ENCODE peak calls at places on chromosomes 4 and X, in nine cellular contexts. One of them, this sample, is unnamed.

GRCh38 chrX:16022580-16023170 is 100.7 kb upstream of the GRPR start:
- DNase-seq in activated CD8-positive, alpha-beta memory T cell treated with anti-CD3 and anti-CD28 coated beads for 24 hours: no peak
- DNase-seq in HL-60: no peak
- DNase-seq in tibial artery: no peak
- DNase-seq in GM04504: no peak
- DNase-seq in EL: peak
- DNase-seq in A549: peak
- DNase-seq in amygdala: no peak
- DNase-seq in GM03348: peak
- DNase-seq in this sample: peak

GRCh38 chr4:38202223-38202622 is 242.0 kb downstream of the PTTG2 start:
- DNase-seq in activated CD8-positive, alpha-beta memory T cell treated with anti-CD3 and anti-CD28 coated beads for 24 hours: no peak
- DNase-seq in HL-60: no peak
- DNase-seq in tibial artery: no peak
- DNase-seq in GM04504: no peak
- DNase-seq in EL: no peak
- DNase-seq in A549: no peak
- DNase-seq in amygdala: no peak
- DNase-seq in GM03348: no peak
- DNase-seq in this sample: no peak

GRCh38 chr4:36785965-36786364 is 458.6 kb upstream of the NWD2 start:
- DNase-seq in activated CD8-positive, alpha-beta memory T cell treated with anti-CD3 and anti-CD28 coated beads for 24 hours: no peak
- DNase-seq in HL-60: no peak
- DNase-seq in tibial artery: no peak
- DNase-seq in GM04504: no peak
- DNase-seq in EL: no peak
- DNase-seq in A549: no peak
- DNase-seq in amygdala: no peak
- DNase-seq in GM03348: no peak
- DNase-seq in this sample: no peak

GRCh38 chr4:137384476-137384875 is 147.8 kb downstream of the PCDH18 start:
- DNase-seq in activated CD8-positive, alpha-beta memory T cell treated with anti-CD3 and anti-CD28 coated beads for 24 hours: no peak
- DNase-seq in HL-60: no peak
- DNase-seq in tibial artery: no peak
- DNase-seq in GM04504: no peak
- DNase-seq in EL: no peak
- DNase-seq in A549: no peak
- DNase-seq in amygdala: no peak
- DNase-seq in GM03348: no peak
- DNase-seq in this sample: no peak

GRCh38 chr4:54063224-54063623 is 1.2 kb downstream of the CHIC2 start:
- DNase-seq in activated CD8-positive, alpha-beta memory T cell treated with anti-CD3 and anti-CD28 coated beads for 24 hours: no peak
- DNase-seq in HL-60: no peak
- DNase-seq in tibial artery: no peak
- DNase-seq in GM04504: no peak
- DNase-seq in EL: peak
- DNase-seq in A549: no peak
- DNase-seq in amygdala: no peak
- DNase-seq in GM03348: peak
- DNase-seq in this sample: peak

GRCh38 chrX:122565952-122566351 is 618.1 kb upstream of the GRIA3 start:
- DNase-seq in activated CD8-positive, alpha-beta memory T cell treated with anti-CD3 and anti-CD28 coated beads for 24 hours: no peak
- DNase-seq in HL-60: no peak
- DNase-seq in tibial artery: no peak
- DNase-seq in GM04504: peak
- DNase-seq in EL: peak
- DNase-seq in A549: peak
- DNase-seq in amygdala: no peak
- DNase-seq in GM03348: peak
- DNase-seq in this sample: peak

GRCh38 chr4:181991374-181991773 is 251.8 kb upstream of the TENM3 start:
- DNase-seq in activated CD8-positive, alpha-beta memory T cell treated with anti-CD3 and anti-CD28 coated beads for 24 hours: no peak
- DNase-seq in HL-60: no peak
- DNase-seq in tibial artery: no peak
- DNase-seq in GM04504: no peak
- DNase-seq in EL: no peak
- DNase-seq in A549: no peak
- DNase-seq in amygdala: no peak
- DNase-seq in GM03348: no peak
- DNase-seq in this sample: no peak

GRCh38 chrX:45806410-45807121 is 605.9 kb upstream of the DIPK2B start:
- DNase-seq in activated CD8-positive, alpha-beta memory T cell treated with anti-CD3 and anti-CD28 coated beads for 24 hours: peak
- DNase-seq in HL-60: no peak
- DNase-seq in tibial artery: no peak
- DNase-seq in GM04504: peak
- DNase-seq in EL: peak
- DNase-seq in A549: peak
- DNase-seq in amygdala: no peak
- DNase-seq in GM03348: peak
- DNase-seq in this sample: peak

GRCh38 chr4:20126906-20127305 is 124.8 kb upstream of the SLIT2 start:
- DNase-seq in activated CD8-positive, alpha-beta memory T cell treated with anti-CD3 and anti-CD28 coated beads for 24 hours: no peak
- DNase-seq in HL-60: no peak
- DNase-seq in tibial artery: no peak
- DNase-seq in GM04504: peak
- DNase-seq in EL: peak
- DNase-seq in A549: no peak
- DNase-seq in amygdala: no peak
- DNase-seq in GM03348: peak
- DNase-seq in this sample: peak

GRCh38 chrX:39773923-39774803 is 323.6 kb downstream of the BCOR start:
- DNase-seq in activated CD8-positive, alpha-beta memory T cell treated with anti-CD3 and anti-CD28 coated beads for 24 hours: no peak
- DNase-seq in HL-60: no peak
- DNase-seq in tibial artery: no peak
- DNase-seq in GM04504: no peak
- DNase-seq in EL: no peak
- DNase-seq in A549: no peak
- DNase-seq in amygdala: no peak
- DNase-seq in GM03348: no peak
- DNase-seq in this sample: no peak

GRCh38 chr4:11299016-11299415 is 129.7 kb downstream of the HS3ST1 start:
- DNase-seq in activated CD8-positive, alpha-beta memory T cell treated with anti-CD3 and anti-CD28 coated beads for 24 hours: no peak
- DNase-seq in HL-60: no peak
- DNase-seq in tibial artery: no peak
- DNase-seq in GM04504: no peak
- DNase-seq in EL: no peak
- DNase-seq in A549: no peak
- DNase-seq in amygdala: no peak
- DNase-seq in GM03348: no peak
- DNase-seq in this sample: no peak

GRCh38 chr4:24472514-24473308 is 111.6 kb downstream of the DHX15 start:
- DNase-seq in activated CD8-positive, alpha-beta memory T cell treated with anti-CD3 and anti-CD28 coated beads for 24 hours: peak
- DNase-seq in HL-60: peak
- DNase-seq in tibial artery: peak
- DNase-seq in GM04504: peak
- DNase-seq in EL: peak
- DNase-seq in A549: peak
- DNase-seq in amygdala: peak
- DNase-seq in GM03348: peak
- DNase-seq in this sample: peak

GRCh38 chrX:40411350-40412111 is 169.2 kb upstream of the ATP6AP2 start:
- DNase-seq in activated CD8-positive, alpha-beta memory T cell treated with anti-CD3 and anti-CD28 coated beads for 24 hours: no peak
- DNase-seq in HL-60: peak
- DNase-seq in tibial artery: no peak
- DNase-seq in GM04504: no peak
- DNase-seq in EL: no peak
- DNase-seq in A549: peak
- DNase-seq in amygdala: no peak
- DNase-seq in GM03348: no peak
- DNase-seq in this sample: peak

GRCh38 chr4:122045533-122045932 is 93.7 kb upstream of the TRPC3 start:
- DNase-seq in activated CD8-positive, alpha-beta memory T cell treated with anti-CD3 and anti-CD28 coated beads for 24 hours: no peak
- DNase-seq in HL-60: peak
- DNase-seq in tibial artery: no peak
- DNase-seq in GM04504: peak
- DNase-seq in EL: peak
- DNase-seq in A549: peak
- DNase-seq in amygdala: no peak
- DNase-seq in GM03348: peak
- DNase-seq in this sample: peak

GRCh38 chrX:47539860-47540259 is 21.1 kb upstream of the ARAF start:
- DNase-seq in activated CD8-positive, alpha-beta memory T cell treated with anti-CD3 and anti-CD28 coated beads for 24 hours: no peak
- DNase-seq in HL-60: no peak
- DNase-seq in tibial artery: no peak
- DNase-seq in GM04504: no peak
- DNase-seq in EL: no peak
- DNase-seq in A549: no peak
- DNase-seq in amygdala: no peak
- DNase-seq in GM03348: no peak
- DNase-seq in this sample: no peak

GRCh38 chrX:153777261-153778090 is 3.4 kb upstream of the SRPK3 start:
- DNase-seq in activated CD8-positive, alpha-beta memory T cell treated with anti-CD3 and anti-CD28 coated beads for 24 hours: no peak
- DNase-seq in HL-60: no peak
- DNase-seq in tibial artery: no peak
- DNase-seq in GM04504: no peak
- DNase-seq in EL: no peak
- DNase-seq in A549: no peak
- DNase-seq in amygdala: no peak
- DNase-seq in GM03348: no peak
- DNase-seq in this sample: no peak

GRCh38 chrX:25015486-25016360 is at the start of gene ARX:
- DNase-seq in activated CD8-positive, alpha-beta memory T cell treated with anti-CD3 and anti-CD28 coated beads for 24 hours: no peak
- DNase-seq in HL-60: peak
- DNase-seq in tibial artery: peak
- DNase-seq in GM04504: no peak
- DNase-seq in EL: peak
- DNase-seq in A549: peak
- DNase-seq in amygdala: peak
- DNase-seq in GM03348: peak
- DNase-seq in this sample: no peak

GRCh38 chrX:111917591-111917990 is 41.6 kb downstream of the TRPC5OS start:
- DNase-seq in activated CD8-positive, alpha-beta memory T cell treated with anti-CD3 and anti-CD28 coated beads for 24 hours: no peak
- DNase-seq in HL-60: no peak
- DNase-seq in tibial artery: no peak
- DNase-seq in GM04504: no peak
- DNase-seq in EL: no peak
- DNase-seq in A549: no peak
- DNase-seq in amygdala: no peak
- DNase-seq in GM03348: no peak
- DNase-seq in this sample: no peak

GRCh38 chr4:102429553-102429952 is 71.6 kb upstream of the NFKB1 start:
- DNase-seq in activated CD8-positive, alpha-beta memory T cell treated with anti-CD3 and anti-CD28 coated beads for 24 hours: no peak
- DNase-seq in HL-60: no peak
- DNase-seq in tibial artery: no peak
- DNase-seq in GM04504: peak
- DNase-seq in EL: peak
- DNase-seq in A549: peak
- DNase-seq in amygdala: no peak
- DNase-seq in GM03348: peak
- DNase-seq in this sample: peak

GRCh38 chr4:120331486-120332281 is 265.0 kb upstream of the MAD2L1 start:
- DNase-seq in activated CD8-positive, alpha-beta memory T cell treated with anti-CD3 and anti-CD28 coated beads for 24 hours: no peak
- DNase-seq in HL-60: no peak
- DNase-seq in tibial artery: no peak
- DNase-seq in GM04504: no peak
- DNase-seq in EL: no peak
- DNase-seq in A549: no peak
- DNase-seq in amygdala: no peak
- DNase-seq in GM03348: no peak
- DNase-seq in this sample: peak

GRCh38 chr4:66577922-66578321 is 907.6 kb upstream of the EPHA5 start:
- DNase-seq in activated CD8-positive, alpha-beta memory T cell treated with anti-CD3 and anti-CD28 coated beads for 24 hours: no peak
- DNase-seq in HL-60: no peak
- DNase-seq in tibial artery: no peak
- DNase-seq in GM04504: no peak
- DNase-seq in EL: no peak
- DNase-seq in A549: no peak
- DNase-seq in amygdala: no peak
- DNase-seq in GM03348: no peak
- DNase-seq in this sample: no peak

GRCh38 chr4:77082886-77083608 is 7.3 kb upstream of the CCNI start:
- DNase-seq in activated CD8-positive, alpha-beta memory T cell treated with anti-CD3 and anti-CD28 coated beads for 24 hours: no peak
- DNase-seq in HL-60: peak
- DNase-seq in tibial artery: no peak
- DNase-seq in GM04504: no peak
- DNase-seq in EL: no peak
- DNase-seq in A549: no peak
- DNase-seq in amygdala: no peak
- DNase-seq in GM03348: no peak
- DNase-seq in this sample: no peak

GRCh38 chrX:45775462-45775861 is 574.8 kb upstream of the DIPK2B start:
- DNase-seq in activated CD8-positive, alpha-beta memory T cell treated with anti-CD3 and anti-CD28 coated beads for 24 hours: no peak
- DNase-seq in HL-60: no peak
- DNase-seq in tibial artery: no peak
- DNase-seq in GM04504: peak
- DNase-seq in EL: peak
- DNase-seq in A549: peak
- DNase-seq in amygdala: no peak
- DNase-seq in GM03348: peak
- DNase-seq in this sample: peak

GRCh38 chr4:135508006-135508714 is 1306.6 kb upstream of the PABPC4L start:
- DNase-seq in activated CD8-positive, alpha-beta memory T cell treated with anti-CD3 and anti-CD28 coated beads for 24 hours: no peak
- DNase-seq in HL-60: no peak
- DNase-seq in tibial artery: no peak
- DNase-seq in GM04504: no peak
- DNase-seq in EL: peak
- DNase-seq in A549: peak
- DNase-seq in amygdala: no peak
- DNase-seq in GM03348: no peak
- DNase-seq in this sample: peak

GRCh38 chrX:138026211-138026610 is 460.3 kb downstream of the ZIC3 start:
- DNase-seq in activated CD8-positive, alpha-beta memory T cell treated with anti-CD3 and anti-CD28 coated beads for 24 hours: no peak
- DNase-seq in HL-60: no peak
- DNase-seq in tibial artery: no peak
- DNase-seq in GM04504: no peak
- DNase-seq in EL: no peak
- DNase-seq in A549: peak
- DNase-seq in amygdala: no peak
- DNase-seq in GM03348: peak
- DNase-seq in this sample: peak

GRCh38 chr4:183011213-183011907 is 87.7 kb upstream of the WWC2 start:
- DNase-seq in activated CD8-positive, alpha-beta memory T cell treated with anti-CD3 and anti-CD28 coated beads for 24 hours: no peak
- DNase-seq in HL-60: no peak
- DNase-seq in tibial artery: no peak
- DNase-seq in GM04504: no peak
- DNase-seq in EL: peak
- DNase-seq in A549: no peak
- DNase-seq in amygdala: no peak
- DNase-seq in GM03348: no peak
- DNase-seq in this sample: peak

GRCh38 chr4:130197946-130198345 is 1102.0 kb downstream of the C4orf33 start:
- DNase-seq in activated CD8-positive, alpha-beta memory T cell treated with anti-CD3 and anti-CD28 coated beads for 24 hours: no peak
- DNase-seq in HL-60: no peak
- DNase-seq in tibial artery: no peak
- DNase-seq in GM04504: no peak
- DNase-seq in EL: no peak
- DNase-seq in A549: no peak
- DNase-seq in amygdala: no peak
- DNase-seq in GM03348: no peak
- DNase-seq in this sample: no peak

GRCh38 chr4:3256230-3257124 is 7.5 kb downstream of the MSANTD1 start:
- DNase-seq in activated CD8-positive, alpha-beta memory T cell treated with anti-CD3 and anti-CD28 coated beads for 24 hours: no peak
- DNase-seq in HL-60: no peak
- DNase-seq in tibial artery: peak
- DNase-seq in GM04504: no peak
- DNase-seq in EL: no peak
- DNase-seq in A549: no peak
- DNase-seq in amygdala: no peak
- DNase-seq in GM03348: no peak
- DNase-seq in this sample: no peak

GRCh38 chrX:103480526-103480925 is 38.8 kb downstream of the RAB40A start:
- DNase-seq in activated CD8-positive, alpha-beta memory T cell treated with anti-CD3 and anti-CD28 coated beads for 24 hours: no peak
- DNase-seq in HL-60: no peak
- DNase-seq in tibial artery: no peak
- DNase-seq in GM04504: no peak
- DNase-seq in EL: no peak
- DNase-seq in A549: no peak
- DNase-seq in amygdala: no peak
- DNase-seq in GM03348: no peak
- DNase-seq in this sample: no peak

This sample was measured in HT1080.